ENCODE peak calls at places on chromosomes 2 and 18, in six cellular contexts. G is cardiac fibroblast; H is activated CD4-positive, alpha-beta T cell treated with anti-CD3 and anti-CD28 coated beads for 48 hours; S is nucleus accumbens; Q is choroid plexus epithelial cell; N is amniotic stem cell. E is an unnamed sample.

GRCh38 chr2:219551863-219552381 is 8.1 kb downstream of the TMEM198 start:
- DNase-seq in G (no peak), H (no peak), S (no peak), Q (peak), N (no peak), E (no peak)

GRCh38 chr2:54444503-54444902 is 11.6 kb upstream of the SPTBN1 start:
- DNase-seq in G (no peak), H (no peak), S (no peak), Q (no peak), N (no peak), E (no peak)

GRCh38 chr18:41887100-41887499 is 67.9 kb upstream of the PIK3C3 start:
- DNase-seq in G (no peak), H (no peak), S (no peak), Q (no peak), N (no peak), E (no peak)

GRCh38 chr2:219538488-219539294 is 4.9 kb downstream of the CHPF start:
- DNase-seq in G (peak), H (no peak), S (no peak), Q (peak), N (no peak), E (no peak)

GRCh38 chr2:24181849-24182248 is 7.0 kb downstream of the FAM228A start:
- DNase-seq in G (no peak), H (no peak), S (no peak), Q (no peak), N (no peak), E (no peak)

GRCh38 chr2:114550895-114551793 is 108.7 kb downstream of the DPP10 start:
- DNase-seq in G (peak), H (peak), S (peak), Q (peak), N (no peak), E (peak)

GRCh38 chr18:45336431-45336830 is 278.8 kb upstream of the SLC14A2 start:
- DNase-seq in G (no peak), H (no peak), S (no peak), Q (no peak), N (no peak), E (no peak)

GRCh38 chr2:229591611-229592010 is 122.7 kb downstream of the DNER start:
- DNase-seq in G (no peak), H (no peak), S (peak), Q (no peak), N (no peak), E (no peak)

GRCh38 chr2:73516033-73516432 is 126.2 kb downstream of the NAT8 start:
- DNase-seq in G (no peak), H (no peak), S (no peak), Q (peak), N (no peak), E (no peak)

E was measured in GM13977.